ENCODE peak calls at places on chromosomes 4 and X, in four cellular contexts. E is Peyer's patch, T is astrocyte, O is fibroblast of villous mesenchyme. S is an unnamed sample.

GRCh38 chr4:146477054-146477453 is 44.7 kb downstream of the SLC10A7 start:
- DNase-seq in E (no peak), T (peak), O (peak), S (peak)

GRCh38 chr4:184693056-184693455 is 40.8 kb downstream of the CENPU start:
- DNase-seq in E (no peak), T (peak), O (peak), S (no peak)

GRCh38 chrX:40402771-40403533 is 177.8 kb upstream of the ATP6AP2 start:
- DNase-seq in E (peak), T (peak), O (peak), S (peak)

GRCh38 chrX:73930300-73930699 is 367.3 kb downstream of the CHIC1 start:
- DNase-seq in E (no peak), T (no peak), O (no peak), S (peak)

GRCh38 chr4:48388504-48389154 is 47.3 kb downstream of the SLAIN2 start:
- DNase-seq in E (no peak), T (peak), O (peak), S (peak)

GRCh38 chrX:45164021-45164621 is 36.6 kb downstream of the DIPK2B start:
- DNase-seq in E (no peak), T (no peak), O (no peak), S (peak)

GRCh38 chr4:6917445-6918241 is 8.0 kb downstream of the TBC1D14 start:
- DNase-seq in E (peak), T (no peak), O (peak), S (no peak)

GRCh38 chr4:96593422-96593821 is 753.5 kb downstream of the PDHA2 start:
- DNase-seq in E (no peak), T (no peak), O (no peak), S (peak)

GRCh38 chrX:154019633-154020499 is at the start of gene IRAK1:
- DNase-seq in E (peak), T (no peak), O (peak), S (peak)

GRCh38 chrX:111372065-111372464 is 39.9 kb downstream of the DCX start:
- DNase-seq in E (no peak), T (no peak), O (no peak), S (no peak)

GRCh38 chrX:46251755-46252154 is 293.5 kb downstream of the ZNF674 start:
- DNase-seq in E (peak), T (peak), O (peak), S (peak)

GRCh38 chrX:71664889-71665491 is 2.4 kb upstream of the LOC101059915 start:
- DNase-seq in E (no peak), T (no peak), O (no peak), S (no peak)

GRCh38 chr4:185018834-185019450 is 652 bp downstream of the HELT start:
- DNase-seq in E (no peak), T (no peak), O (no peak), S (no peak)

GRCh38 chr4:128686032-128686465 is 123.5 kb upstream of the JADE1 start:
- DNase-seq in E (no peak), T (peak), O (peak), S (no peak)

GRCh38 chr4:108068422-108068821 is 78.7 kb downstream of the HADH start:
- DNase-seq in E (no peak), T (no peak), O (no peak), S (peak)

GRCh38 chr4:53714377-53715140 is 123.3 kb upstream of the LNX1 start:
- DNase-seq in E (no peak), T (peak), O (peak), S (peak)

GRCh38 chrX:22220941-22221340 is 51.8 kb upstream of the CBLL2 start:
- DNase-seq in E (no peak), T (peak), O (peak), S (peak)

GRCh38 chrX:39736219-39737211 is 361.2 kb downstream of the BCOR start:
- DNase-seq in E (peak), T (peak), O (peak), S (peak)

GRCh38 chr4:48967626-48968025 is 18.4 kb upstream of the CWH43 start:
- DNase-seq in E (no peak), T (peak), O (no peak), S (no peak)

GRCh38 chr4:180565856-180566431 is 1677.3 kb upstream of the TENM3 start:
- DNase-seq in E (no peak), T (no peak), O (no peak), S (no peak)

GRCh38 chr4:150943831-150944230 is 71.3 kb downstream of the LRBA start:
- DNase-seq in E (no peak), T (no peak), O (no peak), S (no peak)

GRCh38 chr4:20506827-20507226 is 193.4 kb upstream of the PACRGL start:
- DNase-seq in E (no peak), T (peak), O (peak), S (peak)

GRCh38 chr4:150572704-150573504 is 9.0 kb upstream of the MAB21L2 start:
- DNase-seq in E (no peak), T (no peak), O (peak), S (no peak)

GRCh38 chr4:17807446-17807845 is 3.1 kb downstream of the DCAF16 start:
- DNase-seq in E (no peak), T (no peak), O (peak), S (peak)

GRCh38 chr4:41287005-41287404 is 30.3 kb downstream of the UCHL1 start:
- DNase-seq in E (no peak), T (no peak), O (peak), S (no peak)

GRCh38 chrX:1496076-1496475 is 40.9 kb downstream of the P2RY8 start:
- DNase-seq in E (peak), T (no peak), O (no peak), S (no peak)

GRCh38 chrX:149512225-149512885 is 7.2 kb upstream of the IDS start:
- DNase-seq in E (peak), T (no peak), O (peak), S (peak)

GRCh38 chr4:79535516-79535915 is 127.5 kb upstream of the GK2 start:
- DNase-seq in E (no peak), T (no peak), O (no peak), S (no peak)

GRCh38 chr4:7763788-7764187 is 175.9 kb downstream of the AFAP1 start:
- DNase-seq in E (no peak), T (peak), O (no peak), S (peak)

GRCh38 chr4:108626056-108626455 is 5.7 kb downstream of the RPL34 start:
- DNase-seq in E (no peak), T (no peak), O (no peak), S (no peak)

GRCh38 chrX:123525131-123525725 is 207.6 kb downstream of the THOC2 start:
- DNase-seq in E (no peak), T (peak), O (no peak), S (no peak)

GRCh38 chr4:159070742-159071141 is 32.1 kb upstream of the RAPGEF2 start:
- DNase-seq in E (no peak), T (peak), O (peak), S (peak)

GRCh38 chrX:115563633-115564182 is 2.7 kb downstream of the PLS3 start:
- DNase-seq in E (no peak), T (no peak), O (no peak), S (peak)

GRCh38 chrX:56219702-56220101 is 12.5 kb upstream of the KLF8 start:
- DNase-seq in E (no peak), T (no peak), O (no peak), S (peak)
- TF ChIP-seq CTCF in E (no peak), T (no peak), O (no peak), S (no peak)

DNA sequence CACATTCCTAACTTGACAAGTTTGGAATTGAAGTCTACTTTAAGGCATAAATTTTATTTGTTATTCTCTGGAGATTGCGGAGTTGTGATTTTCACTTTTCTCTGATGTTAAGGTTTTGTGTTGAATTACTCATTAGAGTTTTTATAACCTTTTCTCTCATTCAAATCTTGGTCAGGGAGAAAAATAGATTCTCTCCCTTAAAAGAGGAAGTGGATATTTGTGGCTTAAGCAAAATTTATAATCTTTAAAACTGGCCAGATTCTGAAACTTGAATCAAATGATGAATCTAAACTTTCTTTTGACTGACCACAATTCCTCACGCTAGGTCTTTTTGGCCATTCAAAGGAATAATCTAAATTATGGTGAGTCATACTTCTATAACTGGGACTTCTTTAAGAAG is 361.4 kb downstream of the TEX13C start:
- DNase-seq in E (no peak), T (no peak), O (no peak), S (no peak)
- H3K4me3 ChIP-seq in E (no peak), T (no peak), O (no peak), S (no peak)

DNA sequence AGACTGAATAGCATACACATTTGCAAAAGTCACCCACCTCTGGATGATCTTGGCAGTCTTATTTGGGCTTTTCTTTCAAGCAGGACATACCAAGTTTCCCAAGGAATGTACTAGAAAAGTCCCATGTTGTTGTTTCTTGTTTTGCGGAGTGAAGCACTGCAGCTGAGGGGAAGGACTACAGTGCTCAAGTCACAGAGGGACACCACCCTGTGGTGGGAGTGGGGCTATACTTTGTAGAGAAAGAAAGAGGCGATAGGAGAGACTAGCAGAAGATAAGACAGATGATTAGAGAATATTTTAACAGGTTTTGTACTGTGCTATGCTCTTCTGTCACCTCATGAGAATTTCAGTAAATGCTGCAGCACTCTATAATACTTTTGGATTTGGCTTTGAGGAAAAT is 280.5 kb upstream of the INTU start:
- DNase-seq in E (no peak), T (no peak), O (no peak), S (no peak)
- TF ChIP-seq CTCF in E (no peak), T (no peak), O (no peak), S (no peak)

DNA sequence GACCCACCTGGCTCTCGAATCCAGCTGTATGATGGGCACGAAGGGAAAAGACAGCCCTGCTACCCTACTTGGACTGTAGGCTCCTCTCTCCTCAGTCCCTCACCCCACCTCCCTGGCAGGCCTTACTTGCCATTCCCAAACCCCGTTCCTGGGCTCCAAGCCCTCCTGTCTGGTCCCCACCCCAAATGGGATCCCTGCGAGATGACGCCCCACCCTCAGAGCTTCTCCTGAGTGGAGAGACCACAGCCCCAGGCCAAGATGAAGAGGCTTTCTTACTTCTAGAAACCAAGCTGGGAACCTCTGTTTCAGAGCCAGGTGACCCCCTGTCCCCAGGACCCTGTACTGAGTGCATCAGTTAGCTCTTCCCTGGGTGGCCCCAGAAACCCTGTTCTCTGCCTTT is 4.5 kb downstream of the NALF2 start:
- DNase-seq in E (no peak), T (no peak), O (no peak), S (no peak)
- H3K4me3 ChIP-seq in E (no peak), T (no peak), O (no peak), S (no peak)

DNA sequence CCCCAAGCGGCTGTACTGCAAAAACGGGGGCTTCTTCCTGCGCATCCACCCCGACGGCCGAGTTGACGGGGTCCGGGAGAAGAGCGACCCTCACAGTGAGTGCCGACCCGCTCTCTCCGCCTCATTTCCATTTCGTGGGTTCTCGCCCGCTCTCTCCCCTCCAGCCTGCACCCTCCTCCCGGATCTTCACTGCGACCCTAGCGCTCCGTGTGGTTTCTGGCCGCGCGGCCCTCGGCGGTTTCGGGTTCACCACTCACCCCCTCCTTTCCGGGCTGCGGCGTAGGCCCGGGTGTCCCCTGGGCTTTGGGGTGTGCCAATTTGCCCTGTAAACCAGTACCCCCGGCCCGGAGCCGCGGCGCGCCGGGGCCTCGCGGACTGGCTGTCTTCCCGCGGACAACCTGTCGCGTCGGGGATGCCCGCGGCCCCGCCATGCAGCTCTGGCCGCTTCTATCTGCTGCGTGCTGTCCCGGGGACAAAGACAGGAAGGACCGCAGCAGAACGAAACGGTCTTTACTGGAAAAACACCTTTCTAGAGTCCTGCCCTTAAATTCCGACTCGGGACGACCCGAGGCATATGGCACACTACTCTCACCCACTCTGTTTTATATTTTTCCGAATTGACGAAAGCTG is 742 bp downstream of the FGF2 start:
- DNase-seq in E (peak), T (no peak), O (peak), S (peak)
- TF ChIP-seq CTCF in E (no peak), T (no peak), O (no peak), S (peak)

GRCh38 chrX:106612403-106612789 is 618 bp downstream of the RADX start:
- DNase-seq in E (no peak), T (peak), O (no peak), S (no peak)

GRCh38 chrX:106611682-106612402 is at the start of gene RADX:
- DNase-seq in E (peak), T (peak), O (peak), S (peak)

GRCh38 chrX:106611323-106611681 is 476 bp upstream of the RADX start:
- DNase-seq in E (no peak), T (no peak), O (peak), S (no peak)

GRCh38 chrX:106615041-106615440 is 3.3 kb downstream of the RADX start:
- DNase-seq in E (no peak), T (peak), O (no peak), S (no peak)

GRCh38 chrX:106613277-106613676 is 1.5 kb downstream of the RADX start:
- DNase-seq in E (no peak), T (no peak), O (no peak), S (no peak)
- H3K4me3 ChIP-seq in E (no peak), T (peak), O (peak), S (no peak)

DNA sequence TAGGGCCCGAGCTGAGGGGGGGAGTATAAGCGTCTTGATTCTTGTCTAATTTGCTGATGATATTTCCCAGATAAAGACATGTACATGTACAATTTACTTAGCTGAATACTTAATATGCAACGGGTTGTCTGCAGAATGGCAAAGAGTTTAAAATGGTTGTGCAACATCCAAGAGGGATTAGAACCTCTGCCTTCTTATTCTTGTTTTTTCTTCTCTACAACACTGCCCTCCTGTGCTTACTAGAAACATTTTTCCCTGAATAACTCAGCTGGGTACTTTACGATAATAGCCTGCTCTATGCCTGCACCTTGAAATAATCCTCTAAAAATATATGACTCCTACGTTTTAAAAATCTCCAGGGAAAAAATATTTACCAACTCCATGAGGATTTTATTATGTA is 41.8 kb downstream of the INTS12 start:
- DNase-seq in E (no peak), T (peak), O (peak), S (peak)
- TF ChIP-seq CTCF in E (no peak), T (no peak), O (peak), S (peak)

GRCh38 chr4:76984127-76984526 is 34.6 kb downstream of the SEPTIN11 start:
- DNase-seq in E (no peak), T (peak), O (peak), S (peak)
- H3K4me3 ChIP-seq in E (no peak), T (peak), O (no peak), S (no peak)